ENCODE peak calls at places on chromosomes 13 and 19, in four cellular contexts. G is GM12878, Z is K562, R is HepG2. V is an unnamed sample.

GRCh38 chr13:40895715-40896184 is 106.3 kb downstream of the SLC25A15 start:
- DNase-seq in G (no peak), R (peak; percentile 94), Z (no peak), V (no peak)

GRCh38 chr13:100051070-100051469 is 37.8 kb upstream of the PCCA start:
- DNase-seq in G (no peak), Z (no peak), R (no peak), V (no peak)

GRCh38 chr19:7926727-7927604 is 1.0 kb upstream of the CTXN1 start:
- DNase-seq in R (no peak), G (no peak), Z (no peak), V (no peak)

GRCh38 chr13:25493930-25494707 is 122.3 kb downstream of the ATP8A2 start:
- DNase-seq in Z (no peak), R (no peak), G (no peak), V (no peak)

GRCh38 chr13:20546559-20546958 is 20.4 kb upstream of the IFT88 start:
- DNase-seq in G (no peak), R (no peak), Z (no peak), V (no peak)

GRCh38 chr19:33472696-33473624 is 48.6 kb downstream of the PEPD start:
- DNase-seq in Z (no peak), G (no peak), R (no peak), V (peak; percentile 66)

GRCh38 chr19:4390017-4390861 is 10.1 kb downstream of the SH3GL1 start:
- DNase-seq in G (no peak), Z (no peak), R (no peak), V (no peak)

GRCh38 chr13:106550570-106551135 is 15.2 kb upstream of the EFNB2 start:
- DNase-seq in R (no peak), G (no peak), Z (no peak), V (no peak)

GRCh38 chr13:44068737-44069136 is 189.0 kb downstream of the LACC1 start:
- DNase-seq in R (no peak), G (no peak), Z (no peak), V (peak; percentile 50)

GRCh38 chr13:45184693-45185092 is 16.2 kb downstream of the KCTD4 start:
- DNase-seq in Z (no peak), G (no peak), R (no peak), V (no peak)

GRCh38 chr19:28485300-28485699 is 727.7 kb downstream of the UQCRFS1 start:
- DNase-seq in R (no peak), G (no peak), Z (no peak), V (no peak)

GRCh38 chr19:45045671-45046353 is 7.0 kb downstream of the CLASRP start:
- DNase-seq in Z (no peak), R (peak; percentile 95), G (no peak), V (no peak)

GRCh38 chr19:5222178-5222577 is 118.4 kb downstream of the PTPRS start:
- DNase-seq in R (no peak), Z (no peak), G (no peak), V (no peak)

GRCh38 chr13:69856331-69856730 is 251.3 kb upstream of the ATXN8OS start:
- DNase-seq in G (no peak), R (no peak), Z (no peak), V (no peak)

GRCh38 chr13:30545320-30545719 is 72.4 kb upstream of the USPL1 start:
- DNase-seq in Z (no peak), R (no peak), G (no peak), V (no peak)

GRCh38 chr19:50663280-50663790 is 14.1 kb downstream of the C19orf81 start:
- DNase-seq in G (no peak), Z (no peak), R (peak; percentile 27), V (peak; percentile 78)

GRCh38 chr13:32666990-32667571 is 80.8 kb downstream of the PDS5B start:
- DNase-seq in G (no peak), Z (no peak), R (no peak), V (no peak)

GRCh38 chr19:13849991-13850909 is 26.7 kb upstream of the NANOS3 start:
- DNase-seq in G (no peak), R (peak; percentile 53), Z (peak; percentile 86), V (peak; percentile 83)

GRCh38 chr13:42478531-42479156 is 95.3 kb upstream of the TNFSF11 start:
- DNase-seq in G (no peak), Z (no peak), R (no peak), V (peak; percentile 2)

GRCh38 chr19:1172353-1173159 is 1.5 kb downstream of the SBNO2 start:
- DNase-seq in G (no peak), R (no peak), Z (no peak), V (no peak)

GRCh38 chr13:80957019-80957650 is 616.2 kb upstream of the SPRY2 start:
- DNase-seq in R (peak; percentile 6), G (no peak), Z (no peak), V (no peak)

GRCh38 chr19:15437355-15438123 is 12.2 kb downstream of the WIZ start:
- DNase-seq in G (no peak), Z (no peak), R (peak; percentile 47), V (no peak)
- TF ChIP-seq BHLHE40 in G (no peak), Z (no peak), R (no peak), V (no peak)

GRCh38 chr13:35475131-35475959 is 1.1 kb downstream of the MAB21L1 start:
- DNase-seq in R (no peak), G (no peak), Z (no peak), V (no peak)

GRCh38 chr13:35474551-35474950 is 1.9 kb downstream of the MAB21L1 start:
- DNase-seq in Z (no peak), R (no peak), G (no peak), V (no peak)

GRCh38 chr13:35478384-35479222 is 2.1 kb upstream of the MAB21L1 start:
- DNase-seq in Z (no peak), G (no peak), R (no peak), V (no peak)

GRCh38 chr13:35479223-35479536 is 2.7 kb upstream of the MAB21L1 start:
- DNase-seq in R (no peak), Z (no peak), G (no peak), V (no peak)

GRCh38 chr13:35475960-35476943 is at the start of gene MAB21L1:
- DNase-seq in R (no peak), Z (no peak), G (no peak), V (no peak)
- TF ChIP-seq MYC in R (no peak), Z (no peak), G (no peak), V (no peak)

DNA sequence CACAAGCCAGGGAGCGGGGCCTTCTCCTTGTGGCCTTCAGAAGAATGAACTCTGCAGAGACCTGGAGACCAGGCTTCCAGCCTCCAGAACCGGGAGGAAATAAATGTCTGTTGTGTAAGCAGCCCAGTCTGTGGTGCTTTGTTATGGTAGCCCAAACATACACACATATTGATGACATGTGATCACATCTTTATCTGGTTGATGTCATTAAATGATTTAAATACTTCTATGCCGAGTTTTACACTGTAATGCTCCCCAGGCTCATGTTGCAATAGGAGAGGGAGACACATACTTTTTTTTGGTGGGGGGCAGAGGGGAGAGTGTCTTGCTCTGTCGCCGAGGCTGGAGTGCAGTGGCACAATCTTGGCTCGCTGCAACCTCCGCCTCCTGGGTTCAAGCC is 188.0 kb upstream of the IRS2 start:
- DNase-seq in Z (no peak), G (no peak), R (no peak), V (no peak)
- TF ChIP-seq CTCF in Z (no peak), G (no peak), R (no peak), V (no peak)

GRCh38 chr19:12064266-12065099 is at the start of gene ZNF844:
- DNase-seq in R (peak; percentile 82), G (peak; percentile 48), Z (peak; percentile 88), V (no peak)

GRCh38 chr19:12065100-12065538 is 588 bp downstream of the ZNF844 start:
- DNase-seq in G (no peak), R (no peak), Z (no peak), V (no peak)
- TF ChIP-seq BHLHE40 in G (no peak), R (no peak), Z (no peak), V (no peak)

DNA sequence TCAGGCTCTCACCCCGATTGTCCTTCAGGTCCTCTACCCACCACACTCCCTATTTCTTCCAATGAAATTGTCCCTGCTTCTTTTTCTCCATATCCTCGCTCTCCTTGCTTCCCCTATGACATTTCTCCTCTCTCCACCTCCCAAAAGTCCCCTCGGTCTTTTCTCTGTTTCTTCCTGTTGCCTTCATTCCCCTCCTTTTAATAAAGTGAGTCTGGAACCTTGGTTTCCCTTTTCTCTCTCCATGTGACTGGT is 676 bp upstream of the ZNF574 start:
- DNase-seq in G (no peak), R (no peak), Z (no peak), V (no peak)
- TF ChIP-seq MYC in G (no peak), R (no peak), Z (no peak), V (no peak)

GRCh38 chr13:26678796-26679195 is 81.8 kb downstream of the GPR12 start:
- DNase-seq in R (no peak), Z (peak; percentile 8), G (no peak), V (no peak)
- TF ChIP-seq CTCF in R (no peak), Z (no peak), G (no peak), V (no peak)

DNA sequence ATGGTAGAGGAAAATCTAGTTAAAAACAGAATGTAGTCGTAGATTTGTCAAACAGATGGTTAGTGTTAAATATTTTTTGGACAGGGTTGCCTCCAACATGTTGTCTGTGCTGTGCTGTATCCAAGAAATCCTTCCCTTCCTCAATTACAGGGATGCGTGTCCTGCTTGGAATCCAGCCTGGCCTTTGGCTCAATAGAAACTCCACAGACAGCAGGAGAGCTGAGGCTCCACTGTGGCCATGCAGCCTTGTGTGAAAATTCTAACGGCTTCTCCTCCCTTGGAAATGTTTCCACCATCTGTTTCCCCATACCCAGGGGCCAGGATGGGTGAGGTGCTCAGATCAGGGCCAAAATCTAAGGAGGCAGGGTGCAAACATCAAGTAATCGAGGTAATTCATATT is 67.7 kb upstream of the USP29 start:
- DNase-seq in R (no peak), Z (no peak), G (no peak), V (no peak)
- TF ChIP-seq BHLHE40 in R (no peak), Z (no peak), G (no peak), V (no peak)